ENCODE peak calls at places on chromosomes 4 and X, in seven cellular contexts. V is nephron progenitor cell, H is uterus, T is hepatocyte, J is Peyer's patch, M is GM10248, Y is GM13976. R is an unnamed sample.

GRCh38 chr4:156732634-156733033 is 239.0 kb downstream of the PDGFC start:
- DNase-seq in V (no peak), T (no peak), Y (no peak), M (no peak), J (no peak), H (no peak), R (no peak)

GRCh38 chrX:69505772-69506616 is 1.9 kb downstream of the NALF2 start:
- DNase-seq in V (no peak), T (peak; percentile 15), Y (no peak), M (no peak), H (no peak), J (no peak), R (no peak)

GRCh38 chr4:64361399-64361740 is 47.9 kb downstream of the TECRL start:
- DNase-seq in H (no peak), J (no peak), Y (no peak), T (no peak), V (no peak), M (no peak), R (no peak)

GRCh38 chr4:18194278-18194677 is 172.7 kb upstream of the LCORL start:
- DNase-seq in Y (no peak), T (no peak), J (no peak), M (no peak), H (no peak), V (no peak), R (no peak)

GRCh38 chr4:61003301-61003700 is 196.8 kb upstream of the ADGRL3 start:
- DNase-seq in M (no peak), H (no peak), V (no peak), T (no peak), Y (no peak), J (no peak), R (no peak)

GRCh38 chr4:153084939-153085630 is 119.2 kb upstream of the TRIM2 start:
- DNase-seq in V (peak; percentile 91), M (peak; percentile 65), T (peak; percentile 82), J (peak; percentile 80), H (peak; percentile 55), Y (peak; percentile 69), R (no peak)

GRCh38 chr4:57064811-57065711 is 45.1 kb downstream of the IGFBP7 start:
- DNase-seq in J (no peak), T (no peak), V (no peak), H (peak; percentile 70), Y (no peak), M (no peak), R (no peak)

GRCh38 chr4:84740071-84740470 is 157.1 kb downstream of the CDS1 start:
- DNase-seq in M (no peak), T (no peak), V (peak; percentile 25), J (no peak), Y (no peak), H (no peak), R (no peak)

GRCh38 chr4:142743071-142743825 is 102.9 kb downstream of the INPP4B start:
- DNase-seq in V (no peak), H (no peak), T (peak; percentile 11), J (no peak), Y (no peak), M (no peak), R (no peak)

GRCh38 chrX:101347859-101348451 is 587 bp downstream of the TIMM8A start:
- DNase-seq in T (peak; percentile 13), Y (no peak), J (no peak), H (no peak), V (no peak), M (peak; percentile 29), R (no peak)

GRCh38 chr4:4985844-4986243 is 33.4 kb downstream of the CYTL1 start:
- DNase-seq in M (no peak), V (no peak), T (no peak), Y (no peak), H (no peak), J (no peak), R (no peak)

GRCh38 chrX:56366901-56367300 is 134.7 kb downstream of the KLF8 start:
- DNase-seq in J (peak; percentile 46), V (no peak), H (no peak), Y (no peak), T (peak; percentile 23), M (no peak), R (no peak)

GRCh38 chrX:77527233-77528001 is 80.2 kb downstream of the FGF16 start:
- DNase-seq in H (no peak), Y (peak; percentile 8), J (no peak), V (no peak), T (no peak), M (no peak), R (no peak)

DNA sequence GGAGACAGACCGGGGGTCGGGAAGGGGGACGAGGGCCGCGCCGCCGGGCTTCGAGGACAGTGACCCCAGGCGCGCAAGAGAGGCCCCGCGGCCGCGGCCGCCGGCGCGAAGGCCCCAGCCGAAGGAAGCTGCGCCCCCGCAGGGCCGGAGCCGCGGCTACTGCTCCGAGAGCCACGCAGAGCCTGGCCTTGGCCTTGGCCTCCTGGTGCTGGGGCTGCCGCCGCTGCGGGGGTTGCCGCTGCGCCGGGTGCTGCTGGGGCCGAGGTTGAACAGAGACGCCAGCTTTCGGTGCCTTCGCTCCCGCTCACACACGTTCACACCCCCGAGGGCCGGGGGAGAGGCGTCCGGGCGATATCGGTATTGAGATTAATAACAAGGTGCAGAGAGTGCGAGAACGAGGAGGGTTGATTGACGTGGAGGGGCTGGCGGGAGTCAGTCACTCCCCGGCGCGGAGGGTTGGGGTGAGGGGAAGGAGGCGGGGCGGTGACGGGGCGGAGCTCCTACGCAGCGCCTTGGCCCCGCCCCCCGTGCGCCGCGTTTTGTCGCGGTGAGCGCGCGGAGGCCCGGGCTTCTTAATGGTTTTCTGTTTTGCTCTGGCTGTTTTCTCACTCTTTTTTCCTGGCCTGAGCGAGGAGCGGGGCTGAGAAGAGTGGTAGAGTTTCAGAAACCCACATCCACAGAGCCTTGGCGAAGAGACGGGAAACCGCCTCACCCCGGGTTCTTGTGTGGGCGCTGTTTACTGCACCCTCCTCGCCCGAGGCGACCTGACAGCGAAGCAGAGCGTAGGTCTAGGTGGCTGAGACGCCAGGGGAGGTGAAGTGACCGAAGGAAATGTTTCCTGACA is 890 bp upstream of the CNOT6L start:
- DNase-seq in H (peak; percentile 89), M (peak; percentile 94), V (peak; percentile 93), T (peak; percentile 97), Y (peak; percentile 94), J (peak; percentile 96), R (peak; percentile 60)
- TF ChIP-seq CTCF in H (no peak), M (peak; percentile 1), V (no peak), T (no peak), Y (no peak), J (no peak), R (no peak)

GRCh38 chr4:134756456-134756855 is 554.9 kb upstream of the PABPC4L start:
- DNase-seq in V (no peak), T (no peak), Y (no peak), M (no peak), J (no peak), H (no peak), R (no peak)

DNA sequence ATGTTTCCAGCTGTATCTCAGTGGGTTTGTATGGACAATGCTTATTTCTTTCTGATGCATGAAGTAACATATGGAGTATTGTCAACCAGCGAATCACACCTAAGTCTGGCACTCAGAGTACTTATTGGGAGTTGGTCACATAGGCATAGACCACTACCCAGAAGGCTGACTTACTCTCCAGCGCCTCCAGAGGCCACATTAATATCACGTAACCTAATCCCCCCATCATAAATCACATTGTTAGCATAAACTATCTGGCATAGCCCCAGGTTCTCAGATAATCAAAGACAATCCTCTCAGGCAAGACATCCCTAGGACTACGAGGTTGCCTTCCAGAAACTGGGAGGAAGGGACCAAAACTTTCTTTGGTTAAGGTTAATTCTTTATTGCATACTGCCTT is 560.5 kb upstream of the PABPC4L start:
- DNase-seq in T (no peak), V (peak; percentile 9), J (no peak), H (no peak), M (no peak), Y (no peak), R (no peak)
- TF ChIP-seq CTCF in T (peak; percentile 8), V (peak; percentile 28), J (no peak), H (no peak), M (peak; percentile 4), Y (no peak), R (peak; percentile 30)

DNA sequence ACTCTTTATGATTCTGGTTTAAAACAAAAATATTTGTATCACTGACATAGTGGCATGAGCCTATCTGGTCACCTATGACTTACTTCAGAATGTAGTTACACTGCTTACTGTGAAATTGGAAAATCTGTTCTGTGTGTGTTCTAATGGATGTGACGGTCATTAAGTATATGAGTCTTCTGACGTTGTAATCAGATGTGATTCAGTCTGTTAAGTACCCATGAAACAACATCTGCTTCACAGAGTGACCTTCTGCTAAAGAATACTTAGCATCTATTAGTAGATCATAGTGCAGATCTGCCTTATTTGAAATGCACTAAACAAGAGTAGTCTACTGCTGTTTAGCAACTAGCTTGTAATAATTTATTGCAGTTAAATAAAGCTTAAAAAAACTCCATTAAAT is 317.1 kb downstream of the DCTD start:
- DNase-seq in Y (no peak), J (no peak), H (no peak), M (no peak), T (no peak), V (no peak), R (no peak)
- TF ChIP-seq CTCF in Y (no peak), J (no peak), H (no peak), M (no peak), T (no peak), V (no peak), R (no peak)

GRCh38 chr4:89660444-89660843 is 176.5 kb downstream of the SNCA start:
- DNase-seq in Y (no peak), M (no peak), H (no peak), J (no peak), T (no peak), V (no peak), R (no peak)

GRCh38 chr4:89661490-89661889 is 175.5 kb downstream of the SNCA start:
- DNase-seq in H (no peak), M (no peak), V (no peak), T (no peak), Y (no peak), J (no peak), R (no peak)

GRCh38 chr4:89658701-89659024 is 178.3 kb downstream of the SNCA start:
- DNase-seq in J (no peak), Y (no peak), M (no peak), V (no peak), T (no peak), H (no peak), R (no peak)

GRCh38 chr4:89660851-89661250 is 176.1 kb downstream of the SNCA start:
- DNase-seq in T (no peak), H (no peak), V (no peak), J (no peak), Y (no peak), M (no peak), R (no peak)

GRCh38 chr4:89657931-89658700 is 178.8 kb downstream of the SNCA start:
- DNase-seq in M (no peak), J (no peak), H (no peak), Y (no peak), V (no peak), T (peak; percentile 19), R (no peak)
- TF ChIP-seq CTCF in M (peak; percentile 38), J (no peak), H (peak; percentile 52), Y (peak; percentile 32), V (peak; percentile 8), T (peak; percentile 66), R (peak; percentile 62)